ENCODE peak calls at places on chromosomes 1 and 21, in ten cellular contexts. X is RWPE2, M is neural progenitor cell, J is body of pancreas, C is heart right ventricle, H is sigmoid colon, E is left ventricle myocardium inferior, N is fibroblast of lung, D is transverse colon, Z is thoracic aorta. G is an unnamed sample.

GRCh38 chr1:36203554-36204346 is 20.5 kb upstream of the THRAP3 start:
- DNase-seq in N (peak; percentile 79), H (peak; percentile 81), Z (peak; percentile 34), C (peak; percentile 64), J (peak; percentile 41), M (peak; percentile 55), D (peak; percentile 21), E (peak; percentile 67), X (no peak), G (peak; percentile 88)

GRCh38 chr1:3352084-3352951 is 102.1 kb upstream of the ARHGEF16 start:
- DNase-seq in M (peak; percentile 94), H (peak; percentile 92), Z (peak; percentile 73), N (peak; percentile 48), C (no peak), D (peak; percentile 39), X (no peak), E (no peak), J (peak; percentile 58), G (peak; percentile 82)

GRCh38 chr1:41435570-41436178 is 48.8 kb downstream of the EDN2 start:
- DNase-seq in J (no peak), H (no peak), E (no peak), D (no peak), C (no peak), Z (no peak), M (peak; percentile 86), N (no peak), X (no peak), G (no peak)

GRCh38 chr1:983736-984475 is 2.0 kb upstream of the PERM1 start:
- DNase-seq in J (peak; percentile 63), N (no peak), E (peak; percentile 55), X (no peak), H (peak; percentile 71), Z (no peak), C (peak; percentile 48), D (peak; percentile 51), M (peak; percentile 72), G (no peak)

GRCh38 chr1:26524181-26524580 is 5.4 kb upstream of the RPS6KA1 start:
- DNase-seq in Z (no peak), H (no peak), J (no peak), D (no peak), C (no peak), E (no peak), X (no peak), M (no peak), N (no peak), G (no peak)

GRCh38 chr21:46599251-46599572 is 5.7 kb downstream of the S100B start:
- DNase-seq in M (peak; percentile 66), C (peak; percentile 80), Z (no peak), N (peak; percentile 81), D (no peak), X (no peak), J (no peak), H (no peak), E (no peak), G (no peak)

GRCh38 chr1:77951328-77951727 is 27.5 kb downstream of the FUBP1 start:
- DNase-seq in C (no peak), H (no peak), M (no peak), Z (no peak), E (no peak), J (no peak), N (no peak), X (no peak), D (no peak), G (no peak)

GRCh38 chr1:116193768-116194167 is 82.6 kb downstream of the MAB21L3 start:
- DNase-seq in N (no peak), D (no peak), J (no peak), X (no peak), E (no peak), C (no peak), Z (no peak), M (no peak), H (no peak), G (no peak)

GRCh38 chr1:26889580-26890466 is at the start of gene GPN2:
- DNase-seq in Z (peak; percentile 21), E (peak; percentile 80), C (peak; percentile 80), D (peak; percentile 82), X (peak; percentile 73), H (peak; percentile 86), N (peak; percentile 78), J (peak; percentile 79), M (peak; percentile 83), G (peak; percentile 87)

GRCh38 chr1:198880818-198881597 is 242.2 kb downstream of the PTPRC start:
- DNase-seq in E (no peak), M (no peak), J (no peak), C (no peak), X (no peak), H (no peak), D (no peak), N (peak; percentile 98), Z (no peak), G (no peak)

GRCh38 chr1:7322283-7322785 is 448.8 kb upstream of the VAMP3 start:
- DNase-seq in H (no peak), M (no peak), N (no peak), D (no peak), C (no peak), E (no peak), J (no peak), Z (no peak), X (no peak), G (no peak)

GRCh38 chr1:230274254-230274653 is 151.9 kb downstream of the PGBD5 start:
- DNase-seq in Z (no peak), N (no peak), C (no peak), H (peak; percentile 40), D (no peak), J (no peak), E (no peak), M (no peak), X (no peak), G (peak; percentile 63)

GRCh38 chr1:230277201-230277771 is 148.8 kb downstream of the PGBD5 start:
- DNase-seq in Z (no peak), E (no peak), J (peak; percentile 9), X (no peak), M (peak; percentile 94), D (no peak), H (peak; percentile 29), C (no peak), N (no peak), G (peak; percentile 45)

GRCh38 chr1:230278871-230279582 is 147.1 kb downstream of the PGBD5 start:
- DNase-seq in D (no peak), C (no peak), E (no peak), Z (no peak), N (no peak), H (peak; percentile 35), X (no peak), J (peak; percentile 4), M (no peak), G (no peak)

GRCh38 chr1:230279583-230279945 is 146.6 kb downstream of the PGBD5 start:
- DNase-seq in N (no peak), C (no peak), H (peak; percentile 57), J (peak; percentile 13), Z (no peak), M (no peak), E (no peak), D (no peak), X (no peak), G (no peak)

DNA sequence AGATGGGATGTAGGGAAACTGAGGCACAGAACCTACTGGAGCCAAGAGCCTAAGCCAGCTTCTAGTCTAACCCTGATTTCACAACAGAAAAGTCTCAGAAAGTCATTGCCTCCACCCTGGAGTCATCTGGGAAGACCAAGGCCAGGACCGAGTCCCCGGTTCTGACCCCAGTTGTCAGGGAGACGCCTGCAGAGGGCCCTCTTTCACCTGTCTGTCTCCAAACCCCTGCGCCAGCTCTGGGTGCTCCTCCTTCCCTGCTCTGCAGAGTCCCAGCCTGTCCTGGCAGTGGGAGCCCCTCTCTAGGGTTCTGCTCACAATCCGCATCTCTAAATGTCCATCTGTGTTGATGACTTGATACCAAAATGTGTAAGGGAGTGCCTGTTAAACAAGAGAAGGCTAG is 149.7 kb downstream of the PGBD5 start:
- DNase-seq in Z (no peak), C (no peak), E (no peak), H (no peak), M (no peak), N (no peak), X (no peak), D (no peak), J (peak; percentile 8), G (peak; percentile 8)
- H3K4me1 ChIP-seq in Z (peaks cover 30% of the 10 kb centered on the region), C (peaks cover 8% of the 10 kb centered on the region), E (peaks cover 13% of the 10 kb centered on the region), H (peaks cover 2% of the 10 kb centered on the region), M (peaks cover 18% of the 10 kb centered on the region), N (no peaks in the 10 kb centered on the region), X (no peaks in the 10 kb centered on the region), D (peaks cover 5% of the 10 kb centered on the region), J (peaks cover 27% of the 10 kb centered on the region), G (no peaks in the 10 kb centered on the region)

GRCh38 chr1:184823080-184823479 is 68.4 kb upstream of the EDEM3 start:
- DNase-seq in Z (no peak), M (peak; percentile 70), J (no peak), X (no peak), D (no peak), E (no peak), C (no peak), H (peak; percentile 80), N (peak; percentile 59), G (no peak)
- H3K27ac ChIP-seq in Z (peak overlapping the region; percentile 74), M (no peak overlapping the region), J (no peak overlapping the region), X (no peak overlapping the region), D (peak overlapping the region; percentile 52), E (peak overlapping the region; percentile 50), C (no peak overlapping the region), H (peak overlapping the region; percentile 79), N (no peak overlapping the region), G (peak overlapping the region; percentile 48)

GRCh38 chr1:161763522-161764098 is 2.5 kb upstream of the ATF6 start:
- DNase-seq in J (peak; percentile 41), X (no peak), D (no peak), M (peak; percentile 37), C (no peak), N (no peak), E (no peak), Z (no peak), H (no peak), G (no peak)
- TF ChIP-seq CTCF in J (peak; percentile 35), X (peak; percentile 79), D (peak; percentile 41), M (peak; percentile 75), C (peak; percentile 28), N (peak; percentile 49), E (peak; percentile 42), Z (peak; percentile 10), H (peak; percentile 30), G (no peak)

GRCh38 chr1:17585266-17585987 is 45.9 kb downstream of the ARHGEF10L start:
- DNase-seq in N (no peak), X (no peak), M (no peak), E (no peak), H (no peak), C (no peak), Z (no peak), J (no peak), D (no peak), G (no peak)

GRCh38 chr1:17581389-17582123 is 42.1 kb downstream of the ARHGEF10L start:
- DNase-seq in H (no peak), Z (no peak), E (no peak), M (no peak), N (no peak), J (no peak), X (no peak), C (no peak), D (no peak), G (no peak)

GRCh38 chr1:17586172-17586963 is 46.9 kb downstream of the ARHGEF10L start:
- DNase-seq in J (no peak), E (no peak), X (no peak), D (no peak), C (no peak), H (peak; percentile 82), Z (no peak), N (peak; percentile 87), M (no peak), G (peak; percentile 79)

GRCh38 chr1:17582124-17582768 is 42.7 kb downstream of the ARHGEF10L start:
- DNase-seq in N (no peak), Z (no peak), E (no peak), M (no peak), H (no peak), J (no peak), C (no peak), D (no peak), X (no peak), G (no peak)

GRCh38 chr1:17584539-17584938 is 45.0 kb downstream of the ARHGEF10L start:
- DNase-seq in X (no peak), E (no peak), N (no peak), D (no peak), H (no peak), Z (no peak), C (no peak), J (no peak), M (no peak), G (no peak)
- H3K4me1 ChIP-seq in X (peaks cover 33% of the 10 kb centered on the region), E (peaks cover 37% of the 10 kb centered on the region), N (peaks cover 23% of the 10 kb centered on the region), D (peaks cover 79% of the 10 kb centered on the region), H (peaks cover 55% of the 10 kb centered on the region), Z (peaks cover 90% of the 10 kb centered on the region), C (peaks cover 40% of the 10 kb centered on the region), J (peaks cover 88% of the 10 kb centered on the region), M (peaks cover 40% of the 10 kb centered on the region), G (peaks cover 5% of the 10 kb centered on the region)

G was measured in tibial artery.